ENCODE peak calls at places on chromosomes 2 and 18, in five cellular contexts. W, R, Z, F and G are unnamed samples.
A peak's percentile ranks its signal among the peaks of the same experiment; 100 is the strongest.

GRCh38 chr2:234491897-234492296 is 5.0 kb downstream of the ARL4C start:
- DNase-seq in W (no peak), R (no peak), Z (no peak), F (no peak), G (no peak)

GRCh38 chr2:38708900-38709321 is 42.2 kb downstream of the SRSF7 start:
- DNase-seq in W (no peak), R (no peak), Z (no peak), F (no peak), G (no peak)

GRCh38 chr2:81060971-81061370 is 756.4 kb upstream of the LRRTM1 start:
- DNase-seq in W (no peak), R (peak; percentile 64), Z (no peak), F (no peak), G (no peak)

GRCh38 chr2:209348453-209348852 is 75.4 kb upstream of the MAP2 start:
- DNase-seq in W (no peak), R (no peak), Z (no peak), F (no peak), G (no peak)

GRCh38 chr2:209368924-209369323 is 54.9 kb upstream of the MAP2 start:
- DNase-seq in W (no peak), R (peak; percentile 92), Z (peak; percentile 65), F (no peak), G (peak; percentile 77)

GRCh38 chr18:5746844-5747243 is 148.5 kb downstream of the TMEM200C start:
- DNase-seq in W (no peak), R (no peak), Z (no peak), F (no peak), G (no peak)

GRCh38 chr18:67938691-67939090 is 422.2 kb upstream of the DSEL start:
- DNase-seq in W (no peak), R (no peak), Z (no peak), F (no peak), G (no peak)

GRCh38 chr2:30334738-30335426 is 103.5 kb downstream of the LBH start:
- DNase-seq in W (no peak), R (no peak), Z (no peak), F (no peak), G (no peak)

GRCh38 chr2:17754773-17755425 is 961 bp downstream of the GEN1 start:
- DNase-seq in W (no peak), R (peak; percentile 6), Z (no peak), F (no peak), G (peak; percentile 21)

GRCh38 chr2:109470121-109470921 is 143.4 kb downstream of the SEPTIN10 start:
- DNase-seq in W (no peak), R (no peak), Z (no peak), F (no peak), G (peak; percentile 79)

GRCh38 chr2:196123679-196124373 is 47.6 kb downstream of the STK17B start:
- DNase-seq in W (no peak), R (no peak), Z (no peak), F (no peak), G (no peak)

GRCh38 chr2:235458839-235459273 is 35.0 kb upstream of the AGAP1 start:
- DNase-seq in W (no peak), R (peak; percentile 42), Z (peak; percentile 67), F (no peak), G (no peak)

GRCh38 chr18:11310476-11311086 is 161.2 kb upstream of the PIEZO2 start:
- DNase-seq in W (peak; percentile 38), R (peak; percentile 59), Z (peak; percentile 61), F (peak; percentile 20), G (peak; percentile 64)

GRCh38 chr2:234804704-234805103 is 147.1 kb upstream of the SH3BP4 start:
- DNase-seq in W (no peak), R (no peak), Z (no peak), F (no peak), G (no peak)

GRCh38 chr2:239263937-239264837 is 136.6 kb downstream of the HDAC4 start:
- DNase-seq in W (no peak), R (no peak), Z (peak; percentile 47), F (no peak), G (peak; percentile 33)

GRCh38 chr2:158539176-158539895 is 82.6 kb downstream of the PKP4 start:
- DNase-seq in W (no peak), R (peak; percentile 80), Z (no peak), F (no peak), G (no peak)

GRCh38 chr18:39773656-39774055 is 2181.4 kb upstream of the PIK3C3 start:
- DNase-seq in W (no peak), R (no peak), Z (no peak), F (no peak), G (no peak)